ENCODE peak calls at places on chromosomes 11 and 22, in four cellular contexts. N, F, M and R are unnamed samples.

GRCh38 chr11:118012083-118012669 is 26.0 kb downstream of the IL10RA start:
- DNase-seq in N (no peak), F (peak), M (peak), R (peak)

GRCh38 chr11:111949519-111950426 is 12.6 kb downstream of the DIXDC1 start:
- DNase-seq in F (no peak), M (no peak), N (no peak), R (no peak)

GRCh38 chr11:44308923-44309482 is 936 bp downstream of the ALX4 start:
- DNase-seq in M (no peak), F (no peak), N (no peak), R (no peak)

GRCh38 chr11:10329935-10330334 is 25.1 kb downstream of the ADM start:
- DNase-seq in M (no peak), F (no peak), N (no peak), R (no peak)

GRCh38 chr11:65641233-65642013 is 3.5 kb downstream of the SIPA1 start:
- DNase-seq in N (no peak), F (no peak), M (no peak), R (no peak)

GRCh38 chr11:86671386-86672006 is 920 bp downstream of the ME3 start:
- DNase-seq in N (peak), F (peak), M (no peak), R (no peak)

GRCh38 chr22:20816559-20816958 is 42.1 kb downstream of the PI4KA start:
- DNase-seq in N (no peak), F (no peak), M (no peak), R (no peak)

GRCh38 chr11:32870676-32871075 is 21.9 kb upstream of the QSER1 start:
- DNase-seq in N (no peak), F (no peak), M (peak), R (no peak)

GRCh38 chr11:123206671-123207421 is 11.8 kb upstream of the CLMP start:
- DNase-seq in N (no peak), F (no peak), M (no peak), R (no peak)

GRCh38 chr11:123211134-123211879 is 16.3 kb upstream of the CLMP start:
- DNase-seq in F (no peak), N (no peak), M (no peak), R (no peak)

GRCh38 chr11:123211981-123212380 is 16.9 kb upstream of the CLMP start:
- DNase-seq in N (no peak), F (no peak), M (no peak), R (no peak)

GRCh38 chr11:123212406-123212805 is 17.4 kb upstream of the CLMP start:
- DNase-seq in F (no peak), N (no peak), M (no peak), R (no peak)

GRCh38 chr11:123209591-123209990 is 14.5 kb upstream of the CLMP start:
- DNase-seq in M (peak), F (no peak), N (no peak), R (no peak)
- TF ChIP-seq CTCF in M (no peak), F (no peak), N (no peak), R (no peak)

GRCh38 chr11:116454020-116454645 is 318.7 kb downstream of the BUD13 start:
- DNase-seq in F (peak), M (peak), N (peak), R (no peak)
- TF ChIP-seq CTCF in F (peak), M (peak), N (peak), R (no peak)

DNA sequence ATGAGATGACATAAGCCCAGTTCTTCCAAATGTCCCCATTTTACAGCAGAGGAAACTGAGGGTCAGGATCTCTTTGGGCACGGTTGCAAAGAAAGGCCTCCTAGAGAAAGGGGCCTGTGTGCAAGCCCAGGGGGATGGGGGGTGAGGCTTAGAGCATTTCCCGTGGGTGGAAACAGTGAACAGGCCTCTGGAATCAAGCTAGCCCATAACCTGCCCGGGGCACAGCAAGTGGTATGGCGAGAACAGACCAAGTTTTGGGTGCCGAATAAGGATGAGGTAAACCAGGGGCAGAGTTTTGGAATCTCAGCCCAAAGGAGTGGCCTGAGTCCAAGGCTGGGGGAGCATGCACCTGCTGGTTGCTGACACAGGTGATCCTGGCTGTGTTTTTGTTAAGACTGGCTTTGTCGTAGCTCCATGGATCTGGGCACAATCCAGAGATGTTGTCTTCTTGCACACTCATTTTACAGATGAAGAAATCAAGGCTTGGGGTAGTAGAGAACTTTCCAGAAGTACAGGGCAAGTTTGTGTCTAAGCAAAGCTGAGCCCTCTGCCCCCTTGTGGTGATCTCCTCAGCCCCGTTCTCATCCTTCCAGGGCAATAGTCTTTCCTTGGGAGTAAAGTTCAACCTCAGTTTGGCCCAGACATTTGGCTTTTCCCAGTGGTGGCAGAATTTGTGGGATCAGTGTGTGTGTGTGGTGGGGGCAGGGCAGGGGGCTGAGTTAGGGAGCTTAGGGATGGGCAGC is 53.5 kb upstream of the MYEOV start:
- DNase-seq in M (peak), F (no peak), N (peak), R (no peak)
- TF ChIP-seq CTCF in M (peak), F (peak), N (peak), R (no peak)

GRCh38 chr22:50699754-50700386 is 27.2 kb downstream of the SHANK3 start:
- DNase-seq in M (peak), F (no peak), N (no peak), R (no peak)
- TF ChIP-seq CTCF in M (peak), F (peak), N (no peak), R (no peak)

DNA sequence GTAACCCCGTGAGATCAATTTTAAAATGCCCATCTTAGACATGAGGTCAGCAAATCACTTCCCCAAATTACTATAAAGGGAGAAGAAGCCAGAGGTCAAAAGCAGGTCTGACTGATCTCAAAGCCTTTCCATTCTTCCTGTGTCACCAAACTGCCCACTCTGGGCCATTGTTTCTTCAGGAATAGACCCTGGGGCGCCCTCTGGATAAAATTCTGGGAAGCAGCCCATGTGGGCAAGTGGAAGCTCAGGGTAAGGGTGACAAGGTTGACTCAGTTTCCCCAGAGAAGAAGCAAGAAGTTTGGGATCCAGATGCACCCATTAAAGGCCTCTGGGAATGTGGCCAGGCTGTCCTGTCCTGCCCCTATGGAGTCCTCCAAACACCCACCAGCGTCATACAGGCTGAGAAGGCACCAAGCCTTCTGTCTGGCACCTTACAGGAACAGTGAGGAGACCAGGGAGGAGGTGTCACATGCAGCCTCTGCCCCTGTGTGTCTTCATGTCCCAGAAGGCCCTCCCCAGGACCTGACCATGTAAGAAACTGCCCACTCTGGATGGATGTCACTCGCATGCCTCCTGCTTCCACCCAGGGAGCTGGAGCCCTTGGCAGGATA is 50.1 kb downstream of the CHST1 start:
- DNase-seq in M (no peak), F (no peak), N (no peak), R (no peak)
- TF ChIP-seq CTCF in M (no peak), F (no peak), N (no peak), R (no peak)